ENCODE peak calls at places on chromosome 11, in six cellular contexts. A is PC-9; V is CD8-positive, alpha-beta T cell; U is psoas muscle; L is cardiac muscle cell; N is thyroid gland. Y is an unnamed sample.

GRCh38 chr11:10982695-10983492 is 125.0 kb upstream of the ZBED5 start:
- DNase-seq in A (peak), V (no peak), U (no peak), L (peak), N (peak), Y (peak)

GRCh38 chr11:67665537-67666302 is 8.7 kb downstream of the ALDH3B2 start:
- DNase-seq in A (peak), V (peak), U (no peak), L (no peak), N (peak), Y (no peak)

GRCh38 chr11:611001-611996 is 4.5 kb downstream of the IRF7 start:
- DNase-seq in A (no peak), V (no peak), U (no peak), L (no peak), N (no peak), Y (no peak)

GRCh38 chr11:59680287-59681154 is 11.7 kb upstream of the PATL1 start:
- DNase-seq in A (peak), V (peak), U (peak), L (peak), N (peak), Y (peak)

GRCh38 chr11:95596011-95596489 is 193.5 kb downstream of the FAM76B start:
- DNase-seq in A (no peak), V (no peak), U (no peak), L (peak), N (no peak), Y (no peak)

GRCh38 chr11:59053387-59053786 is 32.7 kb upstream of the GLYATL1B start:
- DNase-seq in A (peak), V (peak), U (peak), L (peak), N (peak), Y (no peak)

GRCh38 chr11:128610765-128611617 is 23.6 kb upstream of the ETS1 start:
- DNase-seq in A (no peak), V (peak), U (no peak), L (no peak), N (no peak), Y (no peak)

GRCh38 chr11:129636926-129637325 is 178.7 kb upstream of the TMEM45B start:
- DNase-seq in A (no peak), V (no peak), U (no peak), L (no peak), N (no peak), Y (peak)

GRCh38 chr11:8366316-8366715 is 102.6 kb upstream of the LMO1 start:
- DNase-seq in A (no peak), V (no peak), U (no peak), L (no peak), N (no peak), Y (no peak)

GRCh38 chr11:9799901-9800300 is 136.0 kb downstream of the SWAP70 start:
- DNase-seq in A (no peak), V (no peak), U (no peak), L (no peak), N (peak), Y (no peak)

GRCh38 chr11:120073196-120073595 is 64.7 kb downstream of the TRIM29 start:
- DNase-seq in A (no peak), V (no peak), U (peak), L (no peak), N (no peak), Y (no peak)

GRCh38 chr11:117097567-117098268 is 510 bp downstream of the SIK3 start:
- DNase-seq in A (peak), V (peak), U (peak), L (no peak), N (peak), Y (peak)

GRCh38 chr11:126431401-126432064 is 76.0 kb downstream of the ST3GAL4 start:
- DNase-seq in A (peak), V (no peak), U (peak), L (peak), N (peak), Y (peak)

GRCh38 chr11:116527180-116527991 is 245.4 kb downstream of the BUD13 start:
- DNase-seq in A (no peak), V (no peak), U (no peak), L (no peak), N (no peak), Y (no peak)

GRCh38 chr11:80503990-80504389 is 1063.2 kb upstream of the TENM4 start:
- DNase-seq in A (no peak), V (no peak), U (no peak), L (no peak), N (no peak), Y (no peak)

GRCh38 chr11:6472934-6473333 is 807 bp downstream of the TRIM3 start:
- DNase-seq in A (no peak), V (no peak), U (no peak), L (no peak), N (no peak), Y (no peak)

GRCh38 chr11:106276859-106277436 is 199.5 kb downstream of the AASDHPPT start:
- DNase-seq in A (peak), V (no peak), U (no peak), L (peak), N (no peak), Y (peak)

GRCh38 chr11:117832511-117832910 is 8.0 kb upstream of the FXYD2 start:
- DNase-seq in A (no peak), V (peak), U (no peak), L (no peak), N (no peak), Y (no peak)

GRCh38 chr11:11167806-11168205 is 185.2 kb downstream of the CSNK2A3 start:
- DNase-seq in A (no peak), V (no peak), U (no peak), L (no peak), N (no peak), Y (no peak)

GRCh38 chr11:104051806-104052205 is 15.4 kb downstream of the DDI1 start:
- DNase-seq in A (no peak), V (no peak), U (no peak), L (peak), N (no peak), Y (no peak)

GRCh38 chr11:77346906-77347603 is 45.6 kb upstream of the GDPD4 start:
- DNase-seq in A (no peak), V (no peak), U (no peak), L (peak), N (no peak), Y (no peak)

GRCh38 chr11:46675288-46675851 is 25.0 kb downstream of the ARHGAP1 start:
- DNase-seq in A (peak), V (no peak), U (peak), L (peak), N (peak), Y (peak)

GRCh38 chr11:46326813-46327416 is 20.3 kb upstream of the DGKZ start:
- DNase-seq in A (no peak), V (no peak), U (no peak), L (no peak), N (no peak), Y (no peak)

GRCh38 chr11:120337133-120337895 is 1.1 kb downstream of the ARHGEF12 start:
- DNase-seq in A (no peak), V (peak), U (peak), L (peak), N (peak), Y (no peak)

GRCh38 chr11:61842421-61842820 is 14.3 kb downstream of the FADS2 start:
- DNase-seq in A (no peak), V (no peak), U (no peak), L (no peak), N (no peak), Y (no peak)

GRCh38 chr11:14891143-14892035 is 642 bp downstream of the CYP2R1 start:
- DNase-seq in A (peak), V (peak), U (peak), L (peak), N (peak), Y (peak)

GRCh38 chr11:74870485-74870884 is 78.4 kb downstream of the XRRA1 start:
- DNase-seq in A (no peak), V (no peak), U (no peak), L (peak), N (no peak), Y (no peak)

GRCh38 chr11:72113170-72113808 is 794 bp upstream of the ANAPC15 start:
- DNase-seq in A (no peak), V (no peak), U (no peak), L (no peak), N (no peak), Y (peak)
- H3K27ac ChIP-seq in A (peak), V (peak), U (peak), L (peak), N (peak), Y (peak)

DNA sequence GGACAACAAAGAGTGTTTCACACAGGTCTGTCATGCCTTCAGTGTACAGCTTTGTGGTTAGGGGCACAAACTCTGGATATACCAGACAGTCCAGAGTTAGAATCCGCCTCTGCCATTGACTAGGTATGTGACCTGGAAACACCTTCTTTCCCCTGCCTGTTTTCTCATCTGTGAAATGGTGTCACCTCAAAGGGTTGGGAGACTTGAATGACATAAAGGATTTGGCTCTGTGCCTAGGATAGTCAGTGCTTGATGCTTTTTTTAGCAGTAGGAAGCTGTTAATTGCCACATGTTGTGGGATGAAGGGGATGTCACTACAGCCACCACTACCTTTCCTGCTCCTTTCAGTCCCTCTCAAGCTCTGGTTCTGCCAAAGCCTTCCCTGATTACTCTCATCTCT is 17.4 kb upstream of the LRRC55 start:
- DNase-seq in A (no peak), V (no peak), U (no peak), L (no peak), N (no peak), Y (no peak)
- TF ChIP-seq CTCF in A (no peak), V (no peak), U (no peak), L (no peak), N (no peak), Y (no peak)

DNA sequence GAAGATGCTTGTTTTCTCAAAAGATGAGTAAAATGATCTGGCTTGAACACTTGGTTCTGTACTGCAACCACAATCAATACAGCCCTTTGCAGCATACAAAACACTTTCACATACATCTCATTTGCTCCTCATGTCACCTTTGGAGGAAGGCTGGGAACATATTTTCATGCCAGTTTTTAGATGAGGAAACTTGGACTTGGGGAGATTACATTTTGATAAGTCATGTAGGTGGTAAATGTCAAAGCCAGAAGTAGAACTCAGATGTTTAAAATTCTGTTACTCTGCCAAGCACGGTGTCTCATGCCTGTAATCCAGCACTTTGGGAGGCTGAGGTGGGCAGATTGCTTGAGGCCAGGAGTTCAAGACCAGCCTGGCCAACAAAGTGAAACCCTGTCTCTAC is 121.8 kb downstream of the MICAL2 start:
- DNase-seq in A (no peak), V (no peak), U (no peak), L (no peak), N (no peak), Y (no peak)
- H3K27ac ChIP-seq in A (peak), V (no peak), U (no peak), L (no peak), N (no peak), Y (peak)

GRCh38 chr11:64387916-64388315 is 29.0 kb downstream of the RPS6KA4 start:
- DNase-seq in A (no peak), V (no peak), U (no peak), L (no peak), N (no peak), Y (no peak)

GRCh38 chr11:64383580-64383979 is 24.6 kb downstream of the RPS6KA4 start:
- DNase-seq in A (no peak), V (no peak), U (no peak), L (no peak), N (no peak), Y (no peak)

GRCh38 chr11:64384039-64384737 is 25.2 kb downstream of the RPS6KA4 start:
- DNase-seq in A (no peak), V (no peak), U (no peak), L (peak), N (no peak), Y (no peak)

GRCh38 chr11:64385953-64386704 is 27.2 kb downstream of the RPS6KA4 start:
- DNase-seq in A (peak), V (no peak), U (no peak), L (no peak), N (no peak), Y (no peak)

GRCh38 chr11:64384981-64385952 is 26.3 kb downstream of the RPS6KA4 start:
- DNase-seq in A (no peak), V (no peak), U (no peak), L (no peak), N (no peak), Y (no peak)
- TF ChIP-seq CTCF in A (no peak), V (no peak), U (no peak), L (no peak), N (no peak), Y (no peak)

Y was measured in RWPE1.